ENCODE peak calls at places on chromosomes 12 and 14, in six cellular contexts. R is keratinocyte; J is BJ; I is lung; Y is effector CD4-positive, alpha-beta T cell; H is stimulated activated CD8-positive, alpha-beta memory T cell treated with anti-CD3 and anti-CD28 coated beads, Interleukin-7, amount 100 ng/mL, for 1 hour. M is an unnamed sample.

GRCh38 chr14:55846852-55847471 is 267.0 kb downstream of the KTN1 start:
- DNase-seq in Y (no peak), R (no peak), J (peak; percentile 21), I (peak; percentile 35), H (no peak), M (no peak)

GRCh38 chr14:70836946-70837345 is 27.6 kb upstream of the MAP3K9 start:
- DNase-seq in I (no peak), H (no peak), R (no peak), Y (no peak), J (no peak), M (no peak)

GRCh38 chr12:89632778-89633177 is 75.9 kb downstream of the ATP2B1 start:
- DNase-seq in J (no peak), H (no peak), Y (no peak), R (no peak), I (no peak), M (no peak)

GRCh38 chr12:54159140-54159539 is 29.6 kb downstream of the SMUG1 start:
- DNase-seq in H (no peak), R (no peak), I (no peak), Y (no peak), J (no peak), M (peak; percentile 6)

GRCh38 chr12:14668591-14668990 is 27.8 kb downstream of the GUCY2C start:
- DNase-seq in R (no peak), J (no peak), Y (no peak), I (no peak), H (no peak), M (no peak)

GRCh38 chr12:89960011-89960507 is 251.4 kb upstream of the ATP2B1 start:
- DNase-seq in J (no peak), I (no peak), H (no peak), R (peak; percentile 52), Y (no peak), M (no peak)

GRCh38 chr12:121142171-121142950 is 9.7 kb downstream of the P2RX7 start:
- DNase-seq in H (no peak), R (no peak), I (no peak), J (no peak), Y (no peak), M (no peak)

GRCh38 chr14:102937331-102938175 is 15.1 kb downstream of the AMN start:
- DNase-seq in J (no peak), R (no peak), I (no peak), Y (no peak), H (no peak), M (no peak)

GRCh38 chr14:89428163-89428523 is 11.1 kb upstream of the FOXN3 start:
- DNase-seq in I (no peak), Y (no peak), H (no peak), R (no peak), J (no peak), M (no peak)

GRCh38 chr12:48185181-48185919 is 1.9 kb downstream of the CCDC184 start:
- DNase-seq in H (no peak), J (no peak), R (no peak), I (no peak), Y (no peak), M (no peak)

GRCh38 chr12:64826234-64826633 is 1.8 kb downstream of the TBC1D30 start:
- DNase-seq in Y (no peak), I (peak; percentile 60), H (no peak), J (no peak), R (no peak), M (peak; percentile 27)

GRCh38 chr12:26719852-26720251 is 113.1 kb downstream of the ITPR2 start:
- DNase-seq in I (no peak), H (no peak), R (no peak), Y (no peak), J (no peak), M (no peak)

GRCh38 chr12:109763201-109763841 is 49.7 kb downstream of the FAM222A start:
- DNase-seq in H (no peak), Y (no peak), R (peak; percentile 54), I (no peak), J (no peak), M (no peak)

GRCh38 chr14:50347521-50347920 is 35.4 kb downstream of the DMAC2L start:
- DNase-seq in J (no peak), H (no peak), R (no peak), I (no peak), Y (no peak), M (no peak)

M was measured in activated T-cell treated with anti-CD3 and anti-CD28 coated beads for 24 hours.